ENCODE peak calls at places on chromosomes 12 and 14, in eight cellular contexts. Y is astrocyte; G is fibroblast of pulmonary artery; B is H7; C is CD8-positive, alpha-beta T cell; H is heart right ventricle; A is GM12865; Q is gastrocnemius medialis. J is an unnamed sample.

GRCh38 chr14:85475113-85475512 is 54.8 kb upstream of the FLRT2 start:
- DNase-seq in Y (peak), H (no peak), A (no peak), B (no peak), Q (no peak), G (peak), C (no peak), J (no peak)

GRCh38 chr14:30706704-30707103 is 84.6 kb downstream of the SCFD1 start:
- DNase-seq in B (no peak), G (no peak), Q (no peak), A (no peak), C (no peak), H (no peak), Y (no peak), J (no peak)

GRCh38 chr14:72680853-72681640 is 212.9 kb downstream of the DPF3 start:
- DNase-seq in Y (no peak), C (no peak), B (no peak), H (no peak), A (no peak), Q (no peak), G (no peak), J (no peak)

GRCh38 chr14:102805454-102805891 is 28.2 kb downstream of the TRAF3 start:
- DNase-seq in Q (no peak), B (no peak), C (no peak), H (no peak), G (peak), Y (peak), A (peak), J (no peak)

GRCh38 chr14:57057803-57058202 is 210.9 kb downstream of the EXOC5 start:
- DNase-seq in Y (no peak), Q (no peak), B (peak), C (no peak), G (no peak), A (no peak), H (no peak), J (no peak)

GRCh38 chr14:93036652-93037341 is 78.9 kb downstream of the ITPK1 start:
- DNase-seq in B (no peak), Q (no peak), A (peak), C (no peak), G (peak), Y (no peak), H (no peak), J (no peak)

GRCh38 chr12:104059963-104060362 is 4.4 kb upstream of the HCFC2 start:
- DNase-seq in A (no peak), Y (no peak), Q (no peak), G (no peak), H (no peak), C (no peak), B (no peak), J (no peak)

GRCh38 chr12:1551496-1551895 is 42.9 kb downstream of the FBXL14 start:
- DNase-seq in C (no peak), H (no peak), Y (no peak), G (no peak), A (no peak), B (no peak), Q (no peak), J (no peak)

GRCh38 chr14:75969891-75970290 is 11.9 kb downstream of the TGFB3 start:
- DNase-seq in A (no peak), Y (no peak), G (no peak), B (no peak), H (no peak), C (no peak), Q (peak), J (no peak)

GRCh38 chr12:96327889-96328288 is 72.3 kb downstream of the CDK17 start:
- DNase-seq in H (no peak), Q (no peak), C (no peak), Y (no peak), B (no peak), A (peak), G (no peak), J (no peak)

GRCh38 chr14:50928002-50928635 is 16.2 kb downstream of the PYGL start:
- DNase-seq in Q (peak), H (peak), G (peak), C (no peak), B (no peak), A (peak), Y (peak), J (no peak)

GRCh38 chr12:580813-581212 is 82.4 kb downstream of the NINJ2 start:
- DNase-seq in B (no peak), A (no peak), H (no peak), G (no peak), Y (no peak), Q (no peak), C (no peak), J (no peak)

GRCh38 chr12:120368789-120369475 is at the start of gene MSI1:
- DNase-seq in Y (no peak), B (peak), H (no peak), A (no peak), C (no peak), Q (no peak), G (no peak), J (no peak)

GRCh38 chr14:68789002-68789797 is 3.7 kb downstream of the ZFP36L1 start:
- DNase-seq in C (peak), A (peak), B (peak), G (peak), Y (peak), Q (peak), H (peak), J (no peak)

GRCh38 chr12:80504389-80505153 is 60.5 kb downstream of the PTPRQ start:
- DNase-seq in G (peak), A (peak), C (no peak), Y (no peak), Q (no peak), H (no peak), B (no peak), J (peak)

GRCh38 chr14:21069388-21070082 is 569 bp upstream of the ARHGEF40 start:
- DNase-seq in Q (no peak), A (no peak), H (peak), Y (peak), B (peak), G (peak), C (no peak), J (no peak)

GRCh38 chr12:110248096-110248447 is 33.0 kb upstream of the ATP2A2 start:
- DNase-seq in H (no peak), B (no peak), Y (no peak), G (no peak), Q (peak), A (no peak), C (no peak), J (no peak)

GRCh38 chr14:92462568-92462967 is 51.0 kb upstream of the RIN3 start:
- DNase-seq in Q (no peak), B (no peak), C (no peak), Y (no peak), G (no peak), A (no peak), H (no peak), J (no peak)

GRCh38 chr12:87756111-87756510 is 273.1 kb downstream of the C12orf50 start:
- DNase-seq in G (peak), Y (peak), Q (no peak), A (no peak), C (no peak), B (no peak), H (no peak), J (peak)

GRCh38 chr14:67359319-67359774 is 257 bp downstream of the ATP6V1D start:
- DNase-seq in A (no peak), Y (peak), Q (no peak), C (no peak), H (peak), B (no peak), G (peak), J (no peak)

GRCh38 chr14:66999978-67000377 is 189.3 kb upstream of the GARIN2 start:
- DNase-seq in Q (no peak), G (no peak), C (no peak), Y (no peak), H (no peak), B (no peak), A (no peak), J (no peak)

GRCh38 chr14:85579957-85580356 is 50.0 kb downstream of the FLRT2 start:
- DNase-seq in B (no peak), C (no peak), G (no peak), Y (peak), H (no peak), Q (no peak), A (no peak), J (no peak)

GRCh38 chr14:39266589-39266870 is 32.8 kb downstream of the MIA2 start:
- DNase-seq in G (peak), H (no peak), C (no peak), B (peak), Q (no peak), Y (no peak), A (peak), J (no peak)

GRCh38 chr12:12922191-12922616 is 29.8 kb downstream of the GPRC5D start:
- DNase-seq in A (no peak), H (peak), Y (peak), C (no peak), B (no peak), Q (no peak), G (peak), J (peak)

GRCh38 chr14:91806716-91807115 is 60.6 kb downstream of the TC2N start:
- DNase-seq in H (no peak), G (no peak), A (no peak), C (no peak), Q (no peak), B (no peak), Y (no peak), J (no peak)

GRCh38 chr12:116697305-116698130 is 40.4 kb downstream of the SPRING1 start:
- DNase-seq in H (peak), A (peak), C (no peak), Q (no peak), G (no peak), B (peak), Y (no peak), J (no peak)

GRCh38 chr12:5588231-5588995 is 156.5 kb downstream of the NTF3 start:
- DNase-seq in B (no peak), Y (no peak), G (peak), C (no peak), H (no peak), A (no peak), Q (no peak), J (no peak)

GRCh38 chr12:238116-238515 is 24.2 kb upstream of the SLC6A12 start:
- DNase-seq in Y (no peak), H (no peak), A (no peak), Q (no peak), B (no peak), C (peak), G (no peak), J (no peak)

GRCh38 chr14:24891987-24892729 is 157.8 kb downstream of the STXBP6 start:
- DNase-seq in A (no peak), G (no peak), C (no peak), Y (no peak), Q (no peak), B (no peak), H (no peak), J (no peak)

GRCh38 chr14:95522556-95522955 is 6.1 kb upstream of the SYNE3 start:
- DNase-seq in Y (no peak), A (no peak), Q (no peak), C (no peak), B (no peak), H (no peak), G (no peak), J (no peak)

DNA sequence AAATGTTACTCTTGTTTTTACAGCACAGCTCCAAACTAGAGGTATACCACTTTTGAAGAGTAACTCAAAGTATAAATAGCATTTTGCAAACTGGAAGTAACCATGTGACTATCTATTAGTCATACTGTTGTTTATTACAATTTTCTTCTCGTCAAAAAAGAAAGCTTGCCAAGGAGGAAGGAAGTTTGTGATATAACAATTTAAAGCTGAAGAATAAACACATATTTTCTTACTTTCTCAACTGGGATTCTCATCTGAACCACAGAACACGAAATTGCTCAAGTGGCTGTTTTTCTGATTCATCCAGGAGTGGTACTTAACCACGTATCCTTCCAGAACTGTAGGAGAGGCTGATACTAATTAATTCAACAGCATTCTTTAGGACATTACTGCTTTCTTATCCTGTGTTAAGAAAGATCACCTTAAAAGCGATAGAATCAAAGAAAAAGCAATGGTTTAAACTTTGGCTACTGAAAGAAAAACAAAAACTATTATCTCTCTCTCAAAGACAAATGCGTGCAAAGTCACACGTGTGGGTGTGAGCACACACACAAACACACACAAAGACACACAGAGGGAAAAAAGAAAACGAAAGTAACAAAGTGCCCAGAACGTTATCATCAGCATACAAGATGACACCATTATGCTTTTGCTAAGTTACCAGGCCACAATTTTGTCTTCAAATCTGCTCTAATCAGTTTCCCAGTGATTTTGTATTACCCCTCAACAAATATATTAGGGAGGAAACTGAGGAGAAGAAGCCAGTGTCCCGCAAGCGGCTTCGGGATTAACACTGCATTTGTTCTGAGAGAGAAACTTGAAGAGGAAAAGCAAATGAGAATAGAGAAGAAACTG is at the start of gene CLEC2B:
- DNase-seq in B (no peak), C (no peak), G (peak), Y (peak), H (peak), A (peak), Q (no peak), J (peak)
- H3K4me3 ChIP-seq in B (no peak), C (peak), G (peak), Y (peak), H (peak), A (peak), Q (peak), J (peak)

DNA sequence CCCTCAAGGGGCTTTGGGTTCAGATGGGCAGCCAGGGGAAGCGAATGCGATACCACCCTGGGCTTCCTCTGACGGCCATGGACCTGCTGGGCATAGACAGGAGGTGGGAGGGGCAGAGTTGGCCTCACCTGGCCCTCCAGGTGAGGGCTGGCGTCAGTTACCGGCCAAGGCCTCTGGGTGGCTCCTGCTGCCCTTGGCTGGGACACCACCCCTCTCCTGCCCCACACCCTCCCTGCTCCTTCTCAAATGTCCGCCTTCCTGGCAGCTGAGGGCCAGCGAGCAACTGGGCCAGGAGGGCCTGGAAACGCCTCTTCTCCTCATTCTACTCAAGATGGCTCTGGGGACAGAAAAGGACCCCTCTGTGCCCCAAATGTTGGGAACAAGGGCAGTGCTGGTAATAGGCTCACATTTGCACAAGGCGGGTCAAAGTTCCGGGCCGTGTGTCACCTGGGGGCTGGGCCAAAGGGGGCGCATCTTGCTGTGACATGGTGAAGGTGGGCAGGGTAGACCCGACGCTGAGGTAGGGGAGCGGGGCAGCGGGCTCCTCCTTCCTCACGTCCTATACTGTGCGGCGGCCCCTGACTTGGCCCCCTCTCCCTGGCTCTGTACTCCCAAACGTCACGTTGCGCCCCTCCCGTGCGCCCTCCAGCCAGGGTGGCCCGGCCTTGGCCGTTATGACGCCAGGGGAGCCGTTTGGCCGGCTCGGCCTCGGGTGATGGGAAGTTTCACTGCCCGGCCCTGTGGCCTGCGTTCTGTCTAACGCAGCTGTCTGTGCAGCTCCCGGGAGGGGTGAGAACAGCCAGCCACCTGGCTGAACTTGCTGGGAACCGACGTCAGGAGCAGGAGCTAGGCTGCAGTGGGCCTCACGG is 18.1 kb upstream of the DLK1 start:
- DNase-seq in G (peak), A (no peak), H (peak), Q (no peak), C (no peak), B (peak), Y (no peak), J (peak)
- H3K4me3 ChIP-seq in G (no peak), A (no peak), H (no peak), Q (no peak), C (no peak), B (peak), Y (no peak), J (no peak)

GRCh38 chr14:53949201-53949600 is 7.4 kb downstream of the BMP4 start:
- DNase-seq in Q (no peak), A (no peak), G (no peak), H (no peak), Y (no peak), C (no peak), B (no peak), J (no peak)

GRCh38 chr14:53947452-53948180 is 9.0 kb downstream of the BMP4 start:
- DNase-seq in A (no peak), Y (peak), Q (peak), H (no peak), C (no peak), B (no peak), G (no peak), J (no peak)

GRCh38 chr14:53946071-53946403 is 10.6 kb downstream of the BMP4 start:
- DNase-seq in H (no peak), C (no peak), Y (no peak), Q (no peak), A (no peak), G (no peak), B (peak), J (no peak)

GRCh38 chr14:53948181-53948884 is 8.3 kb downstream of the BMP4 start:
- DNase-seq in Q (no peak), G (no peak), A (no peak), Y (no peak), C (no peak), H (no peak), B (no peak), J (no peak)

DNA sequence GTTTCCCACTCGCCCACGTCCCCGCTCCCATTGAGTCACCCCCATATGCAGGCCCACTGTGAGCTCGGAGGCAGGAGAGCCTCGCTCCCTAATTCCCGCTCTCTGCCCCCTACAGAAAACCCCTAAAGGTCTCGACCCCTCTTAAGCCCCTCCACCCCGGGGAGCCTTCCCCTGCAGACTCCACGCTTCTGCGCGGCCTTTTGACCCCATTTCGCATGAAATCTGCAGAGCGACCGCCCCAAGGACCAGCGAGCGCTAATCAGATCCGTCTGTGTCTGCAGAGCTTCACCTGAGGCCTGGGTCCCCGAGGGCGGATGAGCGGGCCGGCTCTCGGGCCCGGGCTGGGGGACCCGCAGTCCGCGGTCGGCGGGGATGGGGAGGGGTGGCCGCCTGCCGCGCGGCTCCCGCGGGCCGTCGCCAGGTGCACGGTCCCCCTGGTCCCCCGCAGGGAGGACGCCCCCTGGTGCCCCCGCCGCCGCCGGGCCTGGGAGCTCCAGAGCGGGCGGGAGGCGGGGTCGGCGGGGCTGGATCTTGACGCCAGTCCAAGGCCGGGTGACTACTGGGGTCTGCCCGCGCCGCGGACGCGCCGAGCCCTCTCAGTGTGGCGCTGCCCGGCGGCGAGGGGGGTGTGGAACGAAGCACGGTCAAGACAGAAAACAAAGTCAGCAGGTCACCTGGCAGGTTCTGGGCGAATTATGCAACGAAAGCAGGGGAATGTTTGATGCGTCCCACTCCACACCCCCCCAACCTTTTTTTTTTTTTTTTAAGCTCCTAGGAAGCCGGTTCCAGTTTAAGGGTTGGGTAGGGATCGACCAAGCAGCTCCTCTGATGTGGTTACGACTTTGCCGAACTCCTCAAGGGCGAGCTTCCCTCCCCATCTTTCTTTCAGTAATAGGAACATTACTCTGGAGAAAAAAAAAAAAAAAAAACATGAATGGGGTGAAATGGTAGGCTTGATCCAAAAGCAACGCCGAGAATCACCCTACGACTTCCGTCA is 9.9 kb downstream of the BMP4 start:
- DNase-seq in Y (no peak), H (no peak), G (no peak), B (peak), A (no peak), C (no peak), Q (no peak), J (no peak)
- H3K4me3 ChIP-seq in Y (peak), H (no peak), G (no peak), B (peak), A (no peak), C (no peak), Q (peak), J (no peak)

GRCh38 chr12:89355243-89356068 is 3.2 kb upstream of the DUSP6 start:
- DNase-seq in C (no peak), H (no peak), A (no peak), B (no peak), Q (no peak), G (no peak), Y (no peak), J (no peak)
- H3K4me3 ChIP-seq in C (peak), H (peak), A (no peak), B (peak), Q (no peak), G (peak), Y (peak), J (peak)

J was measured in skeletal muscle cell.